ENCODE peak calls at places on chromosomes 13 and 19, in eight cellular contexts. K is BE2C, N is psoas muscle, P is left ventricle myocardium inferior, X is mucosa of descending colon, J is fibroblast of pulmonary artery, D is Peyer's patch, W is cardiac fibroblast. H is an unnamed sample.

GRCh38 chr19:11551603-11552235 is 7.3 kb downstream of the ELOF1 start:
- DNase-seq in K (peak), N (no peak), P (no peak), X (no peak), J (no peak), D (no peak), W (peak), H (no peak)

GRCh38 chr13:26280822-26281221 is 26.9 kb downstream of the CDK8 start:
- DNase-seq in K (peak), N (no peak), P (no peak), X (peak), J (peak), D (no peak), W (peak), H (peak)

GRCh38 chr13:24254151-24254810 is 55.1 kb upstream of the C1QTNF9 start:
- DNase-seq in K (no peak), N (no peak), P (no peak), X (no peak), J (no peak), D (peak), W (peak), H (peak)

GRCh38 chr13:43159007-43159406 is 135.6 kb downstream of the DNAJC15 start:
- DNase-seq in K (no peak), N (no peak), P (no peak), X (no peak), J (peak), D (no peak), W (peak), H (peak)

GRCh38 chr19:50003810-50004419 is 21.3 kb downstream of the VRK3 start:
- DNase-seq in K (no peak), N (peak), P (no peak), X (peak), J (peak), D (no peak), W (peak), H (peak)

GRCh38 chr13:85806553-85807175 is 7.4 kb upstream of the SLITRK6 start:
- DNase-seq in K (no peak), N (no peak), P (no peak), X (no peak), J (peak), D (no peak), W (peak), H (peak)

GRCh38 chr19:41548954-41549688 is 26.8 kb upstream of the CEACAM21 start:
- DNase-seq in K (no peak), N (no peak), P (no peak), X (peak), J (no peak), D (peak), W (no peak), H (no peak)

GRCh38 chr13:56020425-56020824 is 1120.3 kb upstream of the PRR20A start:
- DNase-seq in K (no peak), N (no peak), P (no peak), X (no peak), J (no peak), D (no peak), W (no peak), H (no peak)

GRCh38 chr13:39729161-39729560 is 73.7 kb downstream of the COG6 start:
- DNase-seq in K (no peak), N (no peak), P (no peak), X (no peak), J (peak), D (no peak), W (no peak), H (peak)

GRCh38 chr13:28012896-28013295 is 24.4 kb upstream of the URAD start:
- DNase-seq in K (no peak), N (no peak), P (no peak), X (no peak), J (no peak), D (no peak), W (no peak), H (no peak)

GRCh38 chr19:51691122-51692064 is 1.7 kb upstream of the SPACA6 start:
- DNase-seq in K (peak), N (no peak), P (no peak), X (no peak), J (peak), D (no peak), W (peak), H (peak)

GRCh38 chr13:24271611-24272451 is 37.5 kb upstream of the C1QTNF9 start:
- DNase-seq in K (no peak), N (peak), P (peak), X (peak), J (peak), D (peak), W (peak), H (peak)

GRCh38 chr19:48501446-48501960 is 10.1 kb downstream of the LMTK3 start:
- DNase-seq in K (no peak), N (no peak), P (no peak), X (peak), J (no peak), D (peak), W (no peak), H (no peak)
- H3K4me3 ChIP-seq in K (no peak), N (no peak), P (no peak), X (no peak), J (no peak), D (peak), W (no peak), H (no peak)

DNA sequence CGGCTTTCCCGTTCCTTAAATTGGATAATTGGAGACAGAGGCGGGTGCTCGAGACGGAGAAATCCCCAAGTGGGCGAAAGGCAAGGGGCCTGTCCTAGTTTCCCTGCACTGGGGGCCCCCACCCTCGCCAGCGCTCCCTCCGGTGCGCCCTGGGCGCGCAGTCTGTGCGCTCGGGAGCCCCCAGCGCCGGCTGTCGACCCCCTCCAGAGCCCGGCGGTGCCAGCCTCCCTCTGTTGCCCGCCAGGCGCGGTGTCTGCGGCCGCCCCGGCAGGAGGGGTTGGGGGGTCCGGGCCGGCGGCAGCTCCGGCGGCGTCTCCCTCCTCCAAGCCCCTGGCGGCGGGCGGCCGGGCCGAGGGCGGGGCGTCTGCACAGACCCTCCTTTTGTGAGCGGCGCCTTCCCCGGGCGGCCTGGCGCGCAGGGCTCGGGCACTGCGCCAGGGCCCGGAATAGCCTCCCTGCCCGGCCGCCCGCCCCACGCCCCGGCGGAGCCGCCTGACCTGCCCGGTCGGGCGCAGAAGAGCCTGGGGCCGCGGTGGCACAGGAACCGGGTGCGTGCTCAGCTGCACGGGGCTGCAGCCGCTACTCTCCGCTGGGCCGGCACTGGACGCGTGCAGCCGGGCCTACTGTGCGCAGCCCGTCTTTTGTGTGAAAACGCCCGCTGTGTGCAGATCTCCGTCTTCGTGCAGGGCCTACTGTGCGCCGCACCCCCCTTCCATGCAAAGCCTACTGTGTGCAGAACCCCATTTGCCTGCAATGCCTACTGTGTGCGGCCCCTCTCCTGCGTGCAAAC is 13.2 kb downstream of the GADD45B start:
- DNase-seq in K (peak), N (peak), P (peak), X (peak), J (peak), D (peak), W (peak), H (peak)
- TF ChIP-seq CTCF in K (no peak), N (no peak), P (no peak), X (no peak), J (no peak), D (no peak), W (no peak), H (no peak)

DNA sequence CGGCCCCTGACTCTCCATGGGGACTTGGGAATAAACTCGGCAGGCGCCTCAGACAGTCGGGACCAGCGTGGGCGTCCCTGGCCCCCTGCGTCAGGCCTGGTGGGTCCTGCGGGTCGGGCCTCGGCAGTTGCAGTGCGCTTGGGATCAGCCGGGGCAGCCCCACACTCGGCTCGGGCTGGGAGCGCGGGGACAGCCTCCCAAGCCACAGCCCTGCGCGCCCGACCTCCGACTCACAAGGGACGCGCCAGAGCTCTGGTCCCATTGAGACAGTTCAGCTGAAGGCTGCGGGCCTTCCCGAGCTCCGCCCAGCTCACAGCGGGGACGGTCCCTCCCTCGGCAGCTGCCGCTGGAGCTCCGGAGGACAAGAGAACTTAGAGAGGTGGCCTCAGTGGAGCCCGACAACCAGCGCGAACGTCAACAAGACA is 45.7 kb upstream of the ZNF730 start:
- DNase-seq in K (peak), N (no peak), P (peak), X (no peak), J (peak), D (no peak), W (peak), H (peak)
- H3K4me3 ChIP-seq in K (peak), N (peak), P (peak), X (no peak), J (peak), D (peak), W (peak), H (peak)

GRCh38 chr19:13095934-13096890 is 6.4 kb downstream of the LYL1 start:
- DNase-seq in K (peak), N (no peak), P (no peak), X (no peak), J (no peak), D (peak), W (no peak), H (no peak)
- TF ChIP-seq CTCF in K (peak), N (no peak), P (peak), X (no peak), J (peak), D (no peak), W (no peak), H (no peak)

DNA sequence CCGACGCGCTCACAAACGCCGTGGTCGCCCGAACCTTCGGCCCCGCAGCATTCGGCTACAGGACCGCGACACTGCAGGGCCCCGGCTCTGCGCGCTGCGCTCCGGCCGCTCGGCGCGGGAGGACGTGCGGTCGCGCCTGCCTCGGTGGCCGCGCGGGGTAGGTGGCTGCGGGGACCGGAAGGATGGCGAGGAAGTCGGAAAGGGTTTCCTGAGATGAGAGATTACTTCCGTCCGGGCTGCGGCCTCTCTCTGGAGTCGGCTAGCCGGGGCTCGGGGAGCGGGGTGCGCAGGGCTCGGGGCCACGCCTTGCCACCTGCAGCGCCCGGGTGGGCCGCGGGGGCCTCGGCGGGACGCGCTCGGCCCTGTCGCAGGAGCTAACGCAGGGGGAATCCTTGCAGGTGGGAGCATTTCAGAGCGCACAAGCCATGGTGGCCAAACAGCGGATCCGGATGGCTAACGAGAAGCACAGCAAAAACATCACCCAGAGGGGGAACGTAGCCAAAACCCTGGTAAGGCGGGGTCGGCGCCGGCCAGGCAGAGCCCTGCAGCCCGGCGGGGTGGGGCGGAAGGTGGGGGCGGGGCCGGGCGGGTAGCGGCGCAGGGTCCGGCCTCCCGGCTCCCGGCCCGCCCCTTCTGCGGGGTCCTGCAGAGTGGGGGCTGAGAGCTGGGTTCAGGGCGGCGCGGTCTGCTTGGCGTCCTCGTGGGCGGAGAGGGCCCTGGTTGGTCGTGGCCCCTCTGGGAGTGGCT is at the start of gene SERP2:
- DNase-seq in K (peak), N (peak), P (peak), X (no peak), J (peak), D (no peak), W (peak), H (no peak)
- H3K4me3 ChIP-seq in K (peak), N (peak), P (peak), X (no peak), J (peak), D (peak), W (peak), H (peak)

GRCh38 chr19:1811472-1811894 is 593 bp downstream of the ATP8B3 start:
- DNase-seq in K (peak), N (peak), P (peak), X (peak), J (peak), D (peak), W (peak), H (peak)

GRCh38 chr19:1807695-1808394 is 4.2 kb downstream of the ATP8B3 start:
- DNase-seq in K (peak), N (peak), P (no peak), X (no peak), J (no peak), D (no peak), W (no peak), H (peak)

GRCh38 chr19:1810439-1811160 is 1.5 kb downstream of the ATP8B3 start:
- DNase-seq in K (peak), N (no peak), P (no peak), X (no peak), J (no peak), D (no peak), W (no peak), H (no peak)

GRCh38 chr19:1808395-1808731 is 3.7 kb downstream of the ATP8B3 start:
- DNase-seq in K (no peak), N (no peak), P (no peak), X (no peak), J (no peak), D (no peak), W (no peak), H (no peak)

GRCh38 chr19:1809663-1810062 is 2.4 kb downstream of the ATP8B3 start:
- DNase-seq in K (peak), N (no peak), P (no peak), X (no peak), J (no peak), D (no peak), W (no peak), H (no peak)
- TF ChIP-seq CTCF in K (no peak), N (no peak), P (no peak), X (no peak), J (no peak), D (no peak), W (no peak), H (no peak)

GRCh38 chr13:30477346-30478235 is 11.9 kb upstream of the HMGB1 start:
- DNase-seq in K (no peak), N (no peak), P (no peak), X (no peak), J (no peak), D (no peak), W (no peak), H (no peak)

GRCh38 chr13:30480292-30480947 is 14.7 kb upstream of the HMGB1 start:
- DNase-seq in K (no peak), N (no peak), P (no peak), X (peak), J (no peak), D (no peak), W (no peak), H (no peak)

GRCh38 chr13:30481241-30481760 is 15.6 kb upstream of the HMGB1 start:
- DNase-seq in K (no peak), N (no peak), P (no peak), X (no peak), J (no peak), D (no peak), W (no peak), H (no peak)

GRCh38 chr13:30479590-30480219 is 14.0 kb upstream of the HMGB1 start:
- DNase-seq in K (no peak), N (no peak), P (no peak), X (no peak), J (no peak), D (no peak), W (no peak), H (no peak)

DNA sequence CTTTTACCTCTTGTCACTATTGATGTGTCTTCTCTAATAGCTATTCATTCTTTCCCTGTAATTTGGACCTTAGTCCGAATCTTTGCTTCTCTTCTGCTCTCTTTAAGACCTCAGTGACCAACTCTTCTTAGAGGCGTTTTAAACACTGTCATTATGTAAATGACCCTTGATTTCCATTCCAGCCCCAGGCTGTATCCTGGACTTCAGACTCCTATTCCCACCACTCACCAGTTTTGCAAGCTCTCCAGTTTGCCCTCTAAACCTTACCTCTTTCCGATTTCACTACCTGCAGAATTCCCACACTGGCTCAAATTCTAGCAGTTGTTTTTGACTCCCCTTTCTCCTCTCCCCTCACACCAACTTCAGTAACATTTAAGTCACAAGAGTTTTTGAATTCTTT is 13.4 kb upstream of the HMGB1 start:
- DNase-seq in K (no peak), N (no peak), P (no peak), X (no peak), J (no peak), D (no peak), W (no peak), H (no peak)
- H3K4me3 ChIP-seq in K (no peak), N (no peak), P (no peak), X (no peak), J (no peak), D (no peak), W (no peak), H (no peak)

GRCh38 chr13:50123862-50124535 is 108.8 kb downstream of the KCNRG start:
- DNase-seq in K (no peak), N (peak), P (no peak), X (peak), J (peak), D (peak), W (peak), H (peak)
- TF ChIP-seq CTCF in K (no peak), N (no peak), P (peak), X (no peak), J (no peak), D (no peak), W (no peak), H (no peak)

DNA sequence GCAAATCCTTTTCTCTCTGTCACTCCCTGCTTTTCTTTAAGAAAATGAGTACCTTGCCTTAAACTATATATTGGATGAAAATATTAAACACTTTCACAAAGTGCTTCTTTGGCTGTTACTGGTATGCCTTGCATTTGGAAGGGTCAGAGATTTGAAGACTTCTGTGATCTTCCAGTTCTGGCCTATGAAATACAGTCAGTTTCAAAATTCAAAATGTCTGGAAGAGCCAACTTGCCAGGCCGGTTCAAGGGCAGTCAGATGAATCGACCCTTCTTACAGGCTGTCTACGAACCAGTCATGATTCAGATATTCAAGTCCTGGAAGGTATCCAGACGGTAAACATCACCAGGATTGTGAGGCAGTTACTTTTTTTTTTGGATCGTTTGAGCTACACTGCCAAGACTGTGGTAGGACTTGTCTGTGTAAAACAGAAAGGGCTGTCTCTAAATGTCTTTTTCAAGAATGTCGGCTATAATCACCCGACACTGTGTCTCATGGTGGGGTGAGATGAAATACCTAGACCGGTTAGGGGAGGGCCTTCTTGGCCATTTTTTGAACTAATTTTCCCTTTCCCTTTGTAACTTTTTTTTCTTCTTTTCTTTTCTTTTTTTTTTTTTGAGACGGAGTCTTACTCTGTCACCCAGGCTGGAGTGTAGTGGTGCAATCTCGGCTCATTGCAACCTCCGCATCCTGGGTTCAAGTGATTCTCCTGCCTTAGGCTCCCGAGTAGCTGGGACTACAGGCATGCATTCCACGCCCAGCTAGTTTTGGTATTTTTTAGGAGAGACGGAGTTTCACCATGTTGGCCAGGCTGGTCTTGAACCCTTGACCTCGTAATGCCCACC is 11.2 kb downstream of the ACTN4 start:
- DNase-seq in K (no peak), N (no peak), P (no peak), X (peak), J (peak), D (no peak), W (peak), H (peak)
- H3K4me3 ChIP-seq in K (no peak), N (peak), P (peak), X (no peak), J (peak), D (no peak), W (no peak), H (peak)

GRCh38 chr13:95564091-95564490 is 11.6 kb downstream of the CLDN10 start:
- DNase-seq in K (no peak), N (no peak), P (no peak), X (no peak), J (peak), D (no peak), W (no peak), H (peak)
- TF ChIP-seq CTCF in K (peak), N (peak), P (no peak), X (no peak), J (peak), D (no peak), W (peak), H (peak)

H was measured in choroid plexus epithelial cell.